ENCODE peak calls at places on chromosome 2, in ten cellular contexts. U is head of caudate nucleus; O is stimulated activated CD4-positive, alpha-beta T cell treated with anti-CD3 and anti-CD28 coated beads, TNF-alpha, amount 100 ng/mL, for 48 hours; M is HTR-8/SVneo; X is GM18507; L is AG08396; W is lung microvascular endothelial cell; F is GM12864; S is fibroblast of the conjunctiva; K is stimulated activated CD8-positive, alpha-beta memory T cell treated with anti-CD3 and anti-CD28 coated beads, Interleukin-4, amount 100 ng/mL, for 24 hours. A is an unnamed sample.

GRCh38 chr2:52181080-52181479 is 1149.1 kb upstream of the NRXN1 start:
- DNase-seq in U (no peak), O (no peak), M (no peak), X (no peak), L (no peak), W (no peak), F (no peak), S (no peak), K (no peak), A (no peak)

GRCh38 chr2:693606-694005 is 16.4 kb upstream of the TMEM18 start:
- DNase-seq in U (no peak), O (no peak), M (no peak), X (no peak), L (no peak), W (no peak), F (no peak), S (no peak), K (no peak), A (no peak)

GRCh38 chr2:127530245-127531132 is 4.2 kb upstream of the IWS1 start:
- DNase-seq in U (no peak), O (no peak), M (no peak), X (no peak), L (no peak), W (no peak), F (no peak), S (no peak), K (no peak), A (no peak)

GRCh38 chr2:202762546-202762945 is 109.0 kb downstream of the ICA1L start:
- DNase-seq in U (no peak), O (no peak), M (no peak), X (no peak), L (no peak), W (no peak), F (no peak), S (no peak), K (no peak), A (no peak)

GRCh38 chr2:28994679-28995078 is 13.6 kb downstream of the TOGARAM2 start:
- DNase-seq in U (no peak), O (no peak), M (no peak), X (no peak), L (no peak), W (no peak), F (no peak), S (no peak), K (no peak), A (no peak)

GRCh38 chr2:125471963-125472362 is 1184.0 kb upstream of the GYPC start:
- DNase-seq in U (no peak), O (no peak), M (no peak), X (peak), L (peak), W (no peak), F (no peak), S (no peak), K (no peak), A (no peak)

GRCh38 chr2:119333360-119333759 is 33.3 kb downstream of the C2orf76 start:
- DNase-seq in U (no peak), O (no peak), M (no peak), X (no peak), L (no peak), W (no peak), F (no peak), S (no peak), K (no peak), A (no peak)

GRCh38 chr2:64327510-64328414 is 126.2 kb upstream of the LGALSL start:
- DNase-seq in U (peak), O (no peak), M (peak), X (no peak), L (no peak), W (peak), F (no peak), S (no peak), K (peak), A (no peak)

GRCh38 chr2:236956641-236957040 is 129.0 kb upstream of the COPS8 start:
- DNase-seq in U (no peak), O (no peak), M (no peak), X (no peak), L (no peak), W (no peak), F (no peak), S (no peak), K (no peak), A (no peak)

GRCh38 chr2:217079165-217079564 is 219.3 kb upstream of the TNP1 start:
- DNase-seq in U (no peak), O (no peak), M (no peak), X (no peak), L (no peak), W (no peak), F (no peak), S (no peak), K (no peak), A (peak)

GRCh38 chr2:240636563-240637115 is 11.4 kb downstream of the GPR35 start:
- DNase-seq in U (no peak), O (no peak), M (no peak), X (no peak), L (no peak), W (no peak), F (no peak), S (no peak), K (no peak), A (no peak)

GRCh38 chr2:122233372-122233771 is 477.9 kb downstream of the TSN start:
- DNase-seq in U (no peak), O (no peak), M (no peak), X (no peak), L (no peak), W (no peak), F (no peak), S (no peak), K (no peak), A (no peak)

GRCh38 chr2:30254692-30255015 is 23.3 kb downstream of the LBH start:
- DNase-seq in U (no peak), O (no peak), M (no peak), X (no peak), L (no peak), W (no peak), F (no peak), S (no peak), K (no peak), A (no peak)

GRCh38 chr2:35297403-35297802 is 1058.2 kb upstream of the CRIM1 start:
- DNase-seq in U (no peak), O (no peak), M (no peak), X (no peak), L (no peak), W (no peak), F (no peak), S (no peak), K (no peak), A (no peak)

GRCh38 chr2:176291768-176292393 is 22.6 kb downstream of the MTX2 start:
- DNase-seq in U (no peak), O (no peak), M (no peak), X (no peak), L (no peak), W (no peak), F (peak), S (no peak), K (no peak), A (no peak)

GRCh38 chr2:120990451-120990871 is 254.8 kb downstream of the GLI2 start:
- DNase-seq in U (no peak), O (no peak), M (no peak), X (no peak), L (no peak), W (no peak), F (no peak), S (no peak), K (no peak), A (no peak)

GRCh38 chr2:190451561-190452176 is 43.5 kb downstream of the MFSD6 start:
- DNase-seq in U (no peak), O (no peak), M (no peak), X (no peak), L (no peak), W (no peak), F (no peak), S (no peak), K (no peak), A (no peak)

GRCh38 chr2:70381821-70382220 is 80.0 kb upstream of the FAM136A start:
- DNase-seq in U (no peak), O (no peak), M (peak), X (no peak), L (peak), W (no peak), F (no peak), S (no peak), K (no peak), A (no peak)

GRCh38 chr2:105737980-105738657 is 6.6 kb upstream of the NCK2 start:
- DNase-seq in U (no peak), O (no peak), M (no peak), X (no peak), L (no peak), W (no peak), F (no peak), S (no peak), K (no peak), A (no peak)

GRCh38 chr2:23629417-23630110 is 244.6 kb downstream of the KLHL29 start:
- DNase-seq in U (no peak), O (no peak), M (no peak), X (no peak), L (no peak), W (no peak), F (no peak), S (no peak), K (no peak), A (no peak)

GRCh38 chr2:11667194-11667593 is 2.8 kb downstream of the NTSR2 start:
- DNase-seq in U (no peak), O (no peak), M (no peak), X (no peak), L (no peak), W (no peak), F (no peak), S (no peak), K (no peak), A (no peak)

GRCh38 chr2:53740170-53740569 is 27.4 kb upstream of the CHAC2 start:
- DNase-seq in U (no peak), O (no peak), M (peak), X (no peak), L (peak), W (peak), F (no peak), S (peak), K (no peak), A (peak)

GRCh38 chr2:97961534-97961933 is 34.2 kb downstream of the TMEM131 start:
- DNase-seq in U (no peak), O (no peak), M (no peak), X (no peak), L (no peak), W (no peak), F (peak), S (no peak), K (no peak), A (no peak)

GRCh38 chr2:15747698-15748471 is 156.2 kb downstream of the DDX1 start:
- DNase-seq in U (no peak), O (no peak), M (peak), X (no peak), L (no peak), W (no peak), F (no peak), S (no peak), K (no peak), A (no peak)

A was measured in NCI-H446 treated with DMSO at 0.1 percent for 48 hours.